ENCODE peak calls at places on chromosomes 16 and 17, in five cellular contexts. X, N, J, L and I are unnamed samples.

GRCh38 chr17:37117743-37118142 is 169.0 kb downstream of the AATF start:
- DNase-seq in N (no peak), J (no peak), X (no peak), L (no peak), I (no peak)

GRCh38 chr17:55663395-55663794 is 59.3 kb downstream of the TMEM100 start:
- DNase-seq in N (no peak), X (no peak), L (no peak), J (no peak), I (no peak)

GRCh38 chr16:11683140-11683539 is 14.9 kb downstream of the SNN start:
- DNase-seq in X (no peak), N (no peak), J (no peak), L (no peak), I (no peak)

GRCh38 chr17:61048398-61049106 is 351.1 kb upstream of the TBX2 start:
- DNase-seq in X (no peak), L (no peak), J (no peak), N (no peak), I (no peak)

GRCh38 chr17:40548982-40549680 is 16.1 kb downstream of the CCR7 start:
- DNase-seq in J (no peak), L (no peak), N (no peak), X (peak), I (peak)

GRCh38 chr16:57959121-57959520 is 11.8 kb downstream of the CNGB1 start:
- DNase-seq in X (no peak), J (no peak), N (no peak), L (no peak), I (no peak)

GRCh38 chr17:50477976-50478375 is 684 bp upstream of the RSAD1 start:
- DNase-seq in L (no peak), N (no peak), J (no peak), X (no peak), I (no peak)

GRCh38 chr16:56950881-56951771 is 10.6 kb upstream of the CETP start:
- DNase-seq in N (no peak), X (no peak), L (peak), J (peak), I (no peak)

GRCh38 chr16:89352091-89352681 is 134.7 kb downstream of the ZNF778 start:
- DNase-seq in N (no peak), L (no peak), J (no peak), X (no peak), I (no peak)

DNA sequence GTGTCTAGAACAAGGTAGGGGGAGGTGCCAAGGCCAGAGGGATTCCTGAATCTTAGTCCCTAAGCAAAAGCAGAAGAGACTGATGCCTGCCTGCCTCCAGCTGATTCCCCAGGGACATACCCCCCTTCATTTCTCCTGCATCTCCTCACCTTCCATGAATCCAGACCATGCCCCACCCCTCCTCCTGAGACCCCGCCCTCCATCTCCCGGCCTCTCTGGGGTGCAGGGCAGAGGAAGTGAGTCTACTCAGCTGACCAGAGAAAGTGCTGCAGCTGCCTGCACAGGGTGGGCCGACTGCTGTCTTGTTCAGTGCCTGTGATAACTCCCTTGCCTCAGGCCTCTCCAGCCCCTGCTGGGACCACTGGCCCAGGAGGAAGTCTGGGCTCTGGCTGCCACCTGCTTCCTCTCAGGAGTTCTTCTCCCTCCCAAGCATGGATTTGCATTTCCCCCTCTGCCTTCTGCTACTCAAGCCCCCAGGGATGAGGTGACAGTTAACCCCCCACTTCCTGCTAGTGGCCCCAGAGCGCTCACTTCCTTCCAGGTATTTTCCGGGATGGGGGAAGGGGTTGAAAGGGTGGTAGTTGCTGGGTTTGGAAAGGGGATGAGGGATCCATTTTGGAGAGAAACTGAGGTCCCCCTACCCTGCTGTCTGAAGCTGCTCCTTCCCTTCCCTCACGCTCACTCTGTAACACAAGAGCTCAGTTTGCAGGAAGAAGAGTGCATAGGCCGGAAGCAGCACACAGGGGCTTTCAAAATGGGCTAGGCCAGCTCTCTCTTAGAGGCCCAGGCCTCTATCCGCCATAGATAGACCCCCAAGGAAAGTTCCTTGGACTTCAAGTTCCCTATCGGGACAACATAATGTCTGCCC is 10.5 kb upstream of the TSPOAP1 start:
- DNase-seq in N (peak), J (no peak), L (peak), X (no peak), I (peak)
- H3K4me3 ChIP-seq in N (peak), J (peak), L (peak), X (no peak), I (peak)

DNA sequence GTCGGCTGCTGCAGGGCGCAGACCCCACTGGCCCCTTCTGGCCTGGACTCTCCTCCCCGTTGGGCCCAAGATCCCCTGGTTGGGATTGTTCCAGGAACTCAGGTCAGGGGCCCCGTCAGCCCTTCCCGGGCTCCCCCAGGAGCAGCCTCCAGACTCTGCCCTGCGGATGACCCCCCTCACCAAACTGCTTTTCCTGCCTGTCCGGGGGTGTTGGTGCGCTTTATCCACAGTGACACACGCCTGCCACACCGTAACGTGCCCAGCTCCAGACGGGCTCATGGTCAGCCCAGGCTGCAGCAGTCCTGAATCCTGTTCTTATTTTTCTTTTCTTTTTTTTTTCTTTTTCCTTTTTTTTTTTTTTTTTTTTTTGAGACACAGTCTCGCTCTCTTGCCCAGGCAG is 21.0 kb downstream of the CENPX start:
- DNase-seq in N (no peak), X (no peak), L (no peak), J (no peak), I (no peak)
- H3K27ac ChIP-seq in N (no peak), X (no peak), L (no peak), J (no peak), I (no peak)

GRCh38 chr16:67150833-67151396 is at the start of gene B3GNT9:
- DNase-seq in J (no peak), X (peak), L (peak), N (peak), I (peak)

GRCh38 chr16:67148656-67149275 is 2.0 kb downstream of the B3GNT9 start:
- DNase-seq in J (no peak), X (no peak), N (no peak), L (no peak), I (no peak)

GRCh38 chr16:67148221-67148620 is 2.6 kb downstream of the B3GNT9 start:
- DNase-seq in J (no peak), X (no peak), N (no peak), L (no peak), I (no peak)

GRCh38 chr16:67150058-67150832 is 553 bp downstream of the B3GNT9 start:
- DNase-seq in X (no peak), L (peak), N (no peak), J (no peak), I (no peak)

DNA sequence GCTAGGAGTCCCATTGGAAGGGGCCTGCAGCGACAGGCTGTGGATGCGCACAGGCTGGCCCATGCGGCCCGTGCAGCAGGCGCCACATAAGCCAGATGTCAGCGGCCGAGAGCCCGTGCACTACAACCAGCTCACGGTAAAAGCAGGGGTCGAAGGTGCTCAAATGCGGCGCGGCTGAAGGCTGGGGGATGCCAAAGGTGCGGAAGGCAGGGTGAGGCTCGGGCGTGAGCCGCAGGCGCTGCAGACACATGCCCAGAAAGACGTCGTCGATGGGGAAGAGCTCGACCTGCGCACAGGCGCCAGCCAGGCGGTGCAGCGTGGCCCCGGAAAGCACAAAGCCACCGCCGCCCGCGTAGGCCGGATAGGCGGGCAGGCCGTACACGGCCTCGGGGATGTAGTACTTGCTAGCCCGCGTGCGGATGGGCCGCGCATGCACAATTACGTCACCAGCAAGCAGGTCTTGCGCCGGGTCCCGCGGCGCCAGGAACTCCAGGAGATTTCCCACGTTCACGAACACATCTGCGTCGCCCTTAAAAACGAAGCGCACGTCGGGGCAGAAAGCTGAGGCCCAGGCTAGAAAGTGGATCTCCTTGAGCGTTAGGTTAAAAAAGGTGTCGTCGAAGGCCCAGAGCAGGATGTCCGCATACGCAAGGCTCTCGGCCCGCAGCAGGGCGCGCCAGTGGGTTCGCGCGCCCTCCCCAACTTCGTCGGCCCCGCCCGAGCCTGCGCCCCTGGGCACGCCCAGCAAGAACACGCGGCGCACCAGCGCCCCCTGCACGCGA is 1.3 kb downstream of the B3GNT9 start:
- DNase-seq in J (no peak), X (no peak), N (no peak), L (peak), I (no peak)
- TF ChIP-seq CTCF in J (no peak), X (no peak), N (no peak), L (peak), I (no peak)

DNA sequence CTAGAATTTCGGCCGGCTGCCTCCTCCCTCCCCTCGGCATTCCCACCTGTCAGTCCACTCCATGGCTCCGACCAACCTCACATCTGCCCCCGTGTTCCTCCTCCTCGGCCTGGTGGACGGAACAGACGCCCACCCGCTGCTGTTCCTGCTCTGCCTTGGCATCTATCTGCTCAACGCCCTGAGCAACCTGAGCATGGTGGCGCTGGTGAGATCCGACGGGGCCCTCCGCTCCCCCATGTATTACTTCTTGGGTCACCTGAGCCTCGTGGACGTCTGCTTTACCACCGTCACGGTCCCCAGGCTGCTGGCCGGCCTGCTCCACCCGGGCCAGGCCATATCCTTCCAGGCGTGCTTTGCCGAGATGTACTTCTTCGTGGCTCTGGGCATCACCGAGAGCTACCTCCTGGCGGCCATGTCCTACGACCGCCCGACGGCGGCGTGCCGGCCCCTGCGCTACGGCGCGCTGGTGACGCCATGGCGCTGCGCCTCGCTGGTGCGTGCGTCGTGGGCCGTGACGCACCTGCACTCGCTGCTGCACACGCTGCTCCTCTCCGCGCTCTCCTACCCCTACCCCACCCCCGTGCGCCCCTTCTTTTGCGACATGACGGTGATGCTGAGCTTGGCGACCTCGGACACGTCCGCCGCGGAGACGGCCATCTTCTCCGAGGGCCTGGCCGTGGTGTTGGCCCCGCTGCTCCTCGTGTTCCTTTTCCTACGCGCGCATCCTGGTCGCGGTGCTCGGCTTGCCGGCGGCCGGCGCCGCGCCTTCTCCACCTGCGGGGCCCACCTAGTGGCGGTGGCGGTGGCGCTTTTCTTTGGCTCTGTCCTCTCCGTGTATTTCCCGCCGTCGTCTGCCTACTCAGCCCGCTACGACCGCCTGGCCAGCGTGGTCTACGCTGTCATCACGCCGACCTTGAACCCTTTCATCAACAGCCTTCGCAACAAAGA is at the start of gene OR3A2:
- DNase-seq in L (peak), J (no peak), N (no peak), X (no peak), I (no peak)
- H3K4me3 ChIP-seq in L (peak), J (no peak), N (no peak), X (no peak), I (no peak)

GRCh38 chr17:48608921-48609505 is 1.8 kb downstream of the HOXB7 start:
- DNase-seq in J (no peak), N (no peak), L (no peak), X (no peak), I (no peak)
- H3K27ac ChIP-seq in J (no peak), N (no peak), L (no peak), X (no peak), I (peak)

DNA sequence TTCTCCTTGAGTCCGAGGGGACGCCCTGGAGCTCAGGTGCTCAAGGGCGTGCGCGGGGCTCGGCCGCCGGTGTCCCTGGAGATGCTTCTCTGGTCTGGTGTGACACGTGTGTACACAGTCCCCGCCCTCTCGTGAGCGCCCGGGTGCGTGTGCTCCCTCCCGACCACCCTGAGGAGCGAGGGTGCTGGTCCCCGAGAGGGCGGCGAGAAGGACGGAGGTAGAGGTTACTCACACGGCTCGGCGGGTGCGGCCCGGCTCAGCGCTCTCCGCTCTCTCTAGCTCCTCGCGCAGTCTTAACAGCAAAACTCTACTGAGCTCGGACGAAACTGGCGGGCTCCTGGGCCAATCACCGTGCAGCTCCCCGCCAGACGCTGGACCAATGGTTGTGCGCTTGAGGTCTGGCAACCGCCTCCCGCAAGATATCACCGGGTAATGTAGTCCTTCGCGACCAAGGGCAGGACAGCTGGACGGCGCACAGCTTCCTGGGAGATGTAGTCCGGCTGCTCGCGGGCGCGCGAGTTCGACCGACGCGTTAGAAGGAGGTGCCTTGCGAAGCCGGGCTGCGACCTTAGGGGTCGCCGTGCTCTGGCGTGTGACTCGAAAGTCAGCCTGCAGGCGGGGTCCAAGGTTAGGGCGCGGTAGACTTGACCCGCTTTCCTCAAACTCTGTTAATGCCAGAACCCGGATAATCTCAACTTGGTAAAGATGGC is at the start of gene SLC25A19:
- DNase-seq in J (peak), X (peak), N (peak), L (peak), I (peak)
- TF ChIP-seq CTCF in J (no peak), X (peak), N (no peak), L (peak), I (no peak)

DNA sequence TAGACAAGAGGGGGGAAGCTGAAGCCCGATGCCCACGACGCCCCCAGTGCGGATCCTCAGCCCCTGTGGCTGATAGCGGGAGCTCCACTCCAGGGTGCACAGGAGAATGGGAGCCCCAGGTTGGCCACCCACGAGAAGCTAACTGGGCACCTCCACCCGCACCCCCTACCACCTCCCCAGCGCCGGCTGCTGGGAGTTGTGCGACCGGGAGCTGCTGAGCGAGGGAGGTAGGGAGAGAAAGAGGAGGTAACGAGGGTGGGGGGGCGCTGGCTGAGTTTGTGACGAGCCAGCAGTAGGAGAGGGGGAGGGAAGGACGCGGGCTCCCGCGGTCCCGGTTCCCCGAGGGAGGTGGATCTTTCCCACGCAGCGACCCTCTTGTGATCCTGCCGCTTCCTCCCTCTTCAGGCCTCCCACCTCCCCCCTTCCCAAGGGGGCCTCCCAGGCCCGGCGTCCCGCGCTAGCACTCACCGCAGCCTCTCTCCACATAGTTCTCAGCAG is at the start of gene GRIN2A:
- DNase-seq in N (no peak), L (peak), J (no peak), X (no peak), I (no peak)
- H3K4me3 ChIP-seq in N (peak), L (peak), J (no peak), X (peak), I (no peak)